ENCODE peak calls at places on chromosomes 6 and 20, in nine cellular contexts. D is tibial nerve, Q is sigmoid colon, X is upper lobe of left lung, E is suprapubic skin, C is HepG2, R is ovary, A is K562, O is transverse colon. Z is an unnamed sample. For H3K4me1 and H3K36me3, the result is how much of the 10 kb centered on the place peaks cover.

GRCh38 chr6:49606696-49607390 is 29.8 kb downstream of the RHAG start:
- DNase-seq in D (no peak), Q (no peak), X (peak), E (no peak), C (peak), R (no peak), A (peak), O (peak), Z (no peak)

GRCh38 chr6:15608406-15608805 is 54.4 kb downstream of the DTNBP1 start:
- DNase-seq in D (no peak), Q (no peak), X (no peak), E (no peak), C (no peak), R (no peak), A (no peak), O (no peak), Z (no peak)

GRCh38 chr20:24039196-24039595 is 50.6 kb upstream of the GGTLC1 start:
- DNase-seq in D (no peak), Q (no peak), X (no peak), E (no peak), C (no peak), R (no peak), A (no peak), O (no peak), Z (no peak)

GRCh38 chr20:50837532-50838321 is 42.9 kb downstream of the BCAS4 start:
- DNase-seq in D (no peak), Q (peak), X (no peak), E (no peak), C (no peak), R (no peak), A (peak), O (no peak), Z (no peak)

GRCh38 chr6:33160728-33161323 is 31.4 kb downstream of the COL11A2 start:
- DNase-seq in D (peak), Q (peak), X (peak), E (no peak), C (no peak), R (no peak), A (no peak), O (peak), Z (peak)

GRCh38 chr6:38161754-38162492 is 342.4 kb downstream of the ZFAND3 start:
- DNase-seq in D (no peak), Q (peak), X (no peak), E (no peak), C (no peak), R (no peak), A (no peak), O (no peak), Z (no peak)

GRCh38 chr6:97427648-97428047 is 144.6 kb upstream of the MMS22L start:
- DNase-seq in D (no peak), Q (no peak), X (no peak), E (no peak), C (no peak), R (no peak), A (no peak), O (no peak), Z (no peak)

GRCh38 chr6:157600807-157601206 is 219.8 kb downstream of the ZDHHC14 start:
- DNase-seq in D (no peak), Q (no peak), X (no peak), E (no peak), C (no peak), R (no peak), A (no peak), O (no peak), Z (no peak)

GRCh38 chr20:25297141-25297905 is 49.4 kb downstream of the PYGB start:
- DNase-seq in D (no peak), Q (no peak), X (no peak), E (no peak), C (no peak), R (no peak), A (no peak), O (peak), Z (no peak)

GRCh38 chr6:125951323-125951722 is 5.2 kb upstream of the HINT3 start:
- DNase-seq in D (no peak), Q (no peak), X (no peak), E (no peak), C (peak), R (no peak), A (no peak), O (no peak), Z (no peak)

GRCh38 chr6:134466751-134467525 is 149.0 kb upstream of the SGK1 start:
- DNase-seq in D (no peak), Q (no peak), X (no peak), E (no peak), C (peak), R (no peak), A (no peak), O (no peak), Z (no peak)

GRCh38 chr6:119895626-119896025 is 546.1 kb upstream of the MAN1A1 start:
- DNase-seq in D (no peak), Q (no peak), X (no peak), E (no peak), C (no peak), R (no peak), A (no peak), O (no peak), Z (no peak)

GRCh38 chr6:116596815-116597214 is 19.5 kb upstream of the RSPH4A start:
- DNase-seq in D (no peak), Q (no peak), X (no peak), E (no peak), C (peak), R (no peak), A (peak), O (no peak), Z (no peak)

GRCh38 chr20:36121981-36122930 is 32.3 kb upstream of the EPB41L1 start:
- DNase-seq in D (no peak), Q (no peak), X (peak), E (no peak), C (no peak), R (no peak), A (no peak), O (peak), Z (peak)

GRCh38 chr6:168103036-168103830 is 24.2 kb upstream of the FRMD1 start:
- DNase-seq in D (no peak), Q (no peak), X (no peak), E (no peak), C (no peak), R (no peak), A (no peak), O (no peak), Z (no peak)

GRCh38 chr6:170250981-170251775 is 39.7 kb downstream of the DLL1 start:
- DNase-seq in D (no peak), Q (peak), X (no peak), E (no peak), C (no peak), R (peak), A (no peak), O (no peak), Z (no peak)

GRCh38 chr20:8718214-8718613 is 350.7 kb upstream of the PLCB4 start:
- DNase-seq in D (peak), Q (peak), X (no peak), E (no peak), C (no peak), R (no peak), A (no peak), O (no peak), Z (no peak)

GRCh38 chr6:4225207-4225872 is 90.0 kb upstream of the ECI2 start:
- DNase-seq in D (no peak), Q (no peak), X (no peak), E (no peak), C (peak), R (no peak), A (peak), O (no peak), Z (no peak)

GRCh38 chr20:49475979-49476378 is 6.5 kb downstream of the KCNB1 start:
- DNase-seq in D (no peak), Q (no peak), X (no peak), E (no peak), C (no peak), R (no peak), A (no peak), O (no peak), Z (no peak)

GRCh38 chr6:128172752-128173151 is 271.9 kb upstream of the THEMIS start:
- DNase-seq in D (no peak), Q (no peak), X (no peak), E (no peak), C (no peak), R (no peak), A (no peak), O (no peak), Z (no peak)

GRCh38 chr6:583639-584038 is 73.3 kb downstream of the HUS1B start:
- DNase-seq in D (no peak), Q (peak), X (no peak), E (no peak), C (no peak), R (no peak), A (no peak), O (peak), Z (no peak)

GRCh38 chr6:36229223-36229622 is 32.7 kb downstream of the BRPF3 start:
- DNase-seq in D (no peak), Q (peak), X (no peak), E (no peak), C (no peak), R (no peak), A (no peak), O (no peak), Z (no peak)

GRCh38 chr20:21096321-21097043 is 9.7 kb downstream of the LINC00237 start:
- DNase-seq in D (no peak), Q (no peak), X (peak), E (no peak), C (peak), R (no peak), A (peak), O (no peak), Z (no peak)

GRCh38 chr6:154899825-154900468 is 95.2 kb upstream of the TIAM2 start:
- DNase-seq in D (no peak), Q (no peak), X (no peak), E (no peak), C (peak), R (no peak), A (no peak), O (no peak), Z (no peak)

GRCh38 chr6:125991653-125992052 is 5.3 kb downstream of the TRMT11 start:
- DNase-seq in D (no peak), Q (no peak), X (no peak), E (no peak), C (no peak), R (no peak), A (no peak), O (no peak), Z (no peak)

GRCh38 chr20:60921021-60921622 is 330.9 kb upstream of the CDH4 start:
- DNase-seq in D (no peak), Q (no peak), X (no peak), E (no peak), C (peak), R (no peak), A (peak), O (no peak), Z (no peak)

GRCh38 chr6:89297695-89298351 is 17.3 kb downstream of the GABRR2 start:
- DNase-seq in D (peak), Q (no peak), X (no peak), E (no peak), C (peak), R (no peak), A (peak), O (peak), Z (peak)

GRCh38 chr20:49320460-49320859 is 42.6 kb upstream of the ZNFX1 start:
- DNase-seq in D (no peak), Q (no peak), X (no peak), E (no peak), C (peak), R (no peak), A (peak), O (no peak), Z (no peak)

GRCh38 chr6:215335-216034 is 76.8 kb upstream of the DUSP22 start:
- DNase-seq in D (no peak), Q (no peak), X (peak), E (no peak), C (no peak), R (no peak), A (no peak), O (no peak), Z (no peak)

GRCh38 chr6:121260651-121261102 is 73.6 kb downstream of the TBC1D32 start:
- DNase-seq in D (no peak), Q (no peak), X (no peak), E (no peak), C (no peak), R (no peak), A (peak), O (no peak), Z (no peak)

GRCh38 chr20:45630366-45630765 is 718 bp downstream of the WFDC9 start:
- DNase-seq in D (no peak), Q (no peak), X (no peak), E (no peak), C (no peak), R (no peak), A (no peak), O (no peak), Z (no peak)

GRCh38 chr20:19935842-19936241 is 81.3 kb upstream of the NAA20 start:
- DNase-seq in D (no peak), Q (no peak), X (peak), E (no peak), C (no peak), R (no peak), A (no peak), O (peak), Z (peak)

GRCh38 chr6:113564401-113565161 is 292.6 kb upstream of the MARCKS start:
- DNase-seq in D (peak), Q (peak), X (peak), E (peak), C (peak), R (peak), A (no peak), O (peak), Z (peak)

GRCh38 chr6:72810571-72811280 is 188.9 kb downstream of the KCNQ5 start:
- DNase-seq in D (no peak), Q (no peak), X (no peak), E (no peak), C (no peak), R (no peak), A (no peak), O (no peak), Z (no peak)

GRCh38 chr20:63518946-63519764 is 1.4 kb upstream of the PPDPF start:
- DNase-seq in D (no peak), Q (peak), X (no peak), E (peak), C (no peak), R (peak), A (no peak), O (no peak), Z (no peak)

GRCh38 chr20:30486103-30486478 is 771.4 kb upstream of the DEFB115 start:
- DNase-seq in D (no peak), Q (no peak), X (no peak), E (peak), C (no peak), R (no peak), A (no peak), O (no peak), Z (no peak)

GRCh38 chr6:35590622-35591066 is 77.9 kb upstream of the TULP1 start:
- DNase-seq in D (peak), Q (peak), X (peak), E (no peak), C (no peak), R (peak), A (no peak), O (peak), Z (no peak)

GRCh38 chr6:166570929-166571699 is 15.4 kb downstream of the RAMACL start:
- DNase-seq in D (no peak), Q (no peak), X (peak), E (no peak), C (no peak), R (no peak), A (no peak), O (no peak), Z (no peak)
- TF ChIP-seq EP300 in D (no peak), Q (no peak), X (no peak), E (no peak), C (no peak), R (no peak), A (no peak), O (no peak), Z (no peak)

DNA sequence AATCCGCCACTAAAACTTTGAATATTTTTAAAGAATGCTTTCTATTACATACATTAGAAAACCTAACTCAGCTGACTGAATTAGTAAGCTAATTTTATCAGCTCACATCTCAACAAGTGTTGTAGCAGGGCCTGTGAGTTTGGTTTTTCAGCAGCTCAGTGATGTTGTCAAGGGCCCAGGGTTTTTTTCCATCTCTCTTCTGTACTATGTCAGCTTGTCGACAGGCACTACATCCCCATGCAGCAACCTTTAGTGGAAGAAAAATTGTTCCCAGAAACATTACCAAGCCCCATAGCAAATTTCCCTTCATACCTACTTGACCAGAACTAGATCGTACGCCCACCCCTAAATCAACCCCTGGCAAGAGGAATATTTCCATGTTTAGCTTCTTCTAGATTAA is 170.3 kb upstream of the TNFAIP3 start:
- DNase-seq in D (no peak), Q (no peak), X (no peak), E (no peak), C (no peak), R (no peak), A (no peak), O (no peak), Z (no peak)
- H3K4me1 ChIP-seq in D (under half), Q (under half), X (under half), E (under half), C (half or more), R (under half), A (under half), O (under half), Z (under half)

GRCh38 chr6:106538145-106538544 is 91.2 kb downstream of the RTN4IP1 start:
- DNase-seq in D (no peak), Q (no peak), X (peak), E (no peak), C (no peak), R (no peak), A (no peak), O (no peak), Z (no peak)

GRCh38 chr6:106540432-106540831 is 88.9 kb downstream of the RTN4IP1 start:
- DNase-seq in D (no peak), Q (no peak), X (no peak), E (no peak), C (peak), R (no peak), A (no peak), O (no peak), Z (no peak)

GRCh38 chr6:106540907-106541306 is 88.4 kb downstream of the RTN4IP1 start:
- DNase-seq in D (no peak), Q (no peak), X (no peak), E (no peak), C (peak), R (no peak), A (no peak), O (no peak), Z (no peak)

GRCh38 chr6:106537662-106538061 is 91.6 kb downstream of the RTN4IP1 start:
- DNase-seq in D (no peak), Q (no peak), X (no peak), E (no peak), C (no peak), R (no peak), A (no peak), O (no peak), Z (no peak)

DNA sequence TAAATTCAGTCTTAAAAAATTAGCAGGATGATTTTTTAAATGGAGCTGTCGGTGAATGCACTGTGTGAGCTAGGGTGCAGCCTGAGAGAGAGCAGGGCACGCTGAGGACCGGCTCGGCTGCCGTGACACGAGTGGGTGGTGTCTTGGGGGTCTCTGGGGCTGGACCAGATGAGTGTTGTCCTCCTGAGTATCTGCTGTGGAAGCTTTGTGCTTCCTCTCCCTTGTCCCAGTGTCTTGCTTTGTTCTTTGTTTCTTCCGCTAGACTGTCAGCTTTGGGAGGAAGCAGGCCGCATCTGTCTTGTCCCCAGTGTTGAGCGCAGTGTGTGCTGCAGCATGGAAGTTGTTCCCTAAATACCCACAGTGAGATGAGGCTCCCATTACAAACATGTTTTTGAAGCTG is 89.4 kb downstream of the RTN4IP1 start:
- DNase-seq in D (no peak), Q (no peak), X (peak), E (no peak), C (no peak), R (no peak), A (no peak), O (no peak), Z (no peak)
- H3K36me3 ChIP-seq in D (under half), Q (under half), X (under half), E (under half), C (under half), R (under half), A (under half), O (under half), Z (under half)

GRCh38 chr20:10883166-10883565 is 209.4 kb upstream of the JAG1 start:
- DNase-seq in D (no peak), Q (no peak), X (no peak), E (no peak), C (no peak), R (no peak), A (no peak), O (no peak), Z (no peak)
- TF ChIP-seq EP300 in D (no peak), Q (no peak), X (no peak), E (no peak), C (no peak), R (no peak), A (no peak), O (no peak), Z (no peak)